ENCODE peak calls at places on chromosomes 13 and 19, in nine cellular contexts. A is omental fat pad; J is stimulated activated CD4-positive, alpha-beta T cell treated with anti-CD3 and anti-CD28 coated beads, Interleukin-1b, Interleukin-23, amount 100 ng/mL, for 24 hours; N is colonic mucosa; M is GM13977; U is activated T-helper 1 cell treated with Interleukin-2 at 50 U/mL for 16 hours; O is T-helper 1 cell; T is head of caudate nucleus; E is HFF-Myc. P is an unnamed sample.

GRCh38 chr19:13102666-13103584 is at the start of gene LYL1:
- DNase-seq in N (peak; percentile 75), J (no peak), A (no peak), O (no peak), T (no peak), E (no peak), M (peak; percentile 83), U (no peak), P (no peak)

GRCh38 chr19:19382118-19382517 is 23.4 kb upstream of the GATAD2A start:
- DNase-seq in M (no peak), O (no peak), E (no peak), N (peak; percentile 72), A (no peak), U (no peak), T (no peak), J (no peak), P (no peak)

GRCh38 chr13:92265408-92265807 is 867.0 kb downstream of the GPC5 start:
- DNase-seq in T (no peak), E (no peak), N (no peak), M (no peak), J (no peak), A (no peak), O (no peak), U (no peak), P (no peak)

GRCh38 chr13:73223372-73223781 is 164.6 kb downstream of the KLF5 start:
- DNase-seq in T (no peak), N (no peak), A (no peak), O (no peak), M (peak; percentile 13), J (no peak), E (no peak), U (no peak), P (no peak)

GRCh38 chr19:3338541-3339181 is 27.7 kb upstream of the NFIC start:
- DNase-seq in O (peak; percentile 59), U (peak; percentile 54), N (peak; percentile 84), E (no peak), J (no peak), T (peak; percentile 26), M (no peak), A (no peak), P (no peak)

GRCh38 chr13:34207872-34208271 is 389.9 kb downstream of the RFC3 start:
- DNase-seq in N (no peak), J (no peak), U (no peak), T (no peak), O (no peak), M (no peak), A (no peak), E (no peak), P (no peak)

GRCh38 chr19:38389101-38389925 is 816 bp downstream of the SPRED3 start:
- DNase-seq in E (peak; percentile 59), N (no peak), T (peak; percentile 19), O (no peak), M (peak; percentile 44), J (no peak), U (no peak), A (no peak), P (peak; percentile 46)

GRCh38 chr19:21833733-21834132 is 2.2 kb downstream of the ZNF43 start:
- DNase-seq in A (no peak), M (no peak), T (no peak), O (no peak), U (no peak), N (no peak), J (no peak), E (no peak), P (no peak)

GRCh38 chr19:45302416-45302815 is 20.3 kb downstream of the CKM start:
- DNase-seq in A (no peak), T (no peak), O (no peak), J (no peak), M (no peak), U (no peak), N (no peak), E (no peak), P (no peak)

GRCh38 chr19:32945260-32945659 is 26.5 kb downstream of the CEP89 start:
- DNase-seq in T (no peak), E (no peak), N (no peak), J (no peak), M (no peak), A (no peak), U (no peak), O (no peak), P (no peak)

GRCh38 chr13:113297370-113297871 is 382 bp downstream of the LAMP1 start:
- DNase-seq in E (no peak), U (peak; percentile 24), T (no peak), O (peak; percentile 41), J (no peak), A (no peak), N (peak; percentile 27), M (peak; percentile 68), P (no peak)

GRCh38 chr13:24288870-24289269 is 20.5 kb upstream of the C1QTNF9 start:
- DNase-seq in A (no peak), M (no peak), O (no peak), E (no peak), T (no peak), J (no peak), N (no peak), U (no peak), P (no peak)

GRCh38 chr13:43014162-43014561 is 9.2 kb upstream of the DNAJC15 start:
- DNase-seq in T (no peak), E (no peak), O (no peak), M (no peak), J (no peak), U (no peak), A (no peak), N (no peak), P (no peak)